ENCODE peak calls at places on chromosomes 2 and 18, in six cellular contexts. One of them, this sample, is unnamed. For H3K4me1, the result is how much of the 10 kb centered on the place peaks cover.

GRCh38 chr2:54396798-54397197 is 59.3 kb upstream of the SPTBN1 start:
- DNase-seq in uterus: no peak
- DNase-seq in OCI-LY7: no peak
- DNase-seq in PC-3: no peak
- DNase-seq in stomach: no peak
- DNase-seq in prostate gland: no peak
- DNase-seq in this sample: no peak

GRCh38 chr18:63316612-63317555 is 2.7 kb downstream of the BCL2 start:
- DNase-seq in uterus: no peak
- DNase-seq in OCI-LY7: no peak
- DNase-seq in prostate gland: no peak
- DNase-seq in PC-3: peak
- DNase-seq in stomach: no peak
- DNase-seq in this sample: no peak

GRCh38 chr2:99900589-99900988 is 241.8 kb downstream of the AFF3 start:
- DNase-seq in PC-3: no peak
- DNase-seq in uterus: no peak
- DNase-seq in stomach: no peak
- DNase-seq in prostate gland: no peak
- DNase-seq in OCI-LY7: no peak
- DNase-seq in this sample: no peak

GRCh38 chr2:38370664-38371063 is 6.4 kb downstream of the ATL2 start:
- DNase-seq in PC-3: no peak
- DNase-seq in OCI-LY7: no peak
- DNase-seq in stomach: no peak
- DNase-seq in prostate gland: no peak
- DNase-seq in uterus: no peak
- DNase-seq in this sample: no peak

GRCh38 chr2:147659051-147659450 is 185.8 kb upstream of the ACVR2A start:
- DNase-seq in prostate gland: no peak
- DNase-seq in uterus: no peak
- DNase-seq in OCI-LY7: no peak
- DNase-seq in stomach: no peak
- DNase-seq in PC-3: no peak
- DNase-seq in this sample: no peak

GRCh38 chr2:181937473-181937872 is 45.9 kb downstream of the ITPRID2 start:
- DNase-seq in prostate gland: no peak
- DNase-seq in PC-3: peak
- DNase-seq in OCI-LY7: no peak
- DNase-seq in stomach: no peak
- DNase-seq in uterus: no peak
- DNase-seq in this sample: no peak

GRCh38 chr2:234495801-234496441 is 960 bp downstream of the ARL4C start:
- DNase-seq in uterus: no peak
- DNase-seq in OCI-LY7: peak
- DNase-seq in PC-3: peak
- DNase-seq in prostate gland: peak
- DNase-seq in stomach: peak
- DNase-seq in this sample: peak

GRCh38 chr2:185208261-185208660 is 530.3 kb upstream of the FSIP2 start:
- DNase-seq in uterus: no peak
- DNase-seq in stomach: peak
- DNase-seq in prostate gland: no peak
- DNase-seq in OCI-LY7: peak
- DNase-seq in PC-3: peak
- DNase-seq in this sample: peak

GRCh38 chr2:179031731-179032408 is 18.1 kb downstream of the CCDC141 start:
- DNase-seq in prostate gland: no peak
- DNase-seq in stomach: no peak
- DNase-seq in PC-3: peak
- DNase-seq in uterus: no peak
- DNase-seq in OCI-LY7: peak
- DNase-seq in this sample: no peak

GRCh38 chr2:207813221-207813916 is 43.7 kb upstream of the FZD5 start:
- DNase-seq in PC-3: no peak
- DNase-seq in stomach: no peak
- DNase-seq in uterus: no peak
- DNase-seq in OCI-LY7: no peak
- DNase-seq in prostate gland: no peak
- DNase-seq in this sample: no peak

GRCh38 chr2:177161741-177162440 is 50.7 kb upstream of the HNRNPA3 start:
- DNase-seq in PC-3: peak
- DNase-seq in prostate gland: no peak
- DNase-seq in OCI-LY7: peak
- DNase-seq in stomach: no peak
- DNase-seq in uterus: no peak
- DNase-seq in this sample: no peak

GRCh38 chr18:33440384-33441043 is at the start of gene CCDC178:
- DNase-seq in prostate gland: peak
- DNase-seq in PC-3: no peak
- DNase-seq in stomach: peak
- DNase-seq in OCI-LY7: no peak
- DNase-seq in uterus: peak
- DNase-seq in this sample: no peak

GRCh38 chr2:134674687-134675086 is 44.1 kb downstream of the TMEM163 start:
- DNase-seq in OCI-LY7: no peak
- DNase-seq in uterus: no peak
- DNase-seq in PC-3: no peak
- DNase-seq in stomach: no peak
- DNase-seq in prostate gland: no peak
- DNase-seq in this sample: no peak

GRCh38 chr2:135954020-135954628 is 31.3 kb downstream of the DARS1 start:
- DNase-seq in PC-3: no peak
- DNase-seq in OCI-LY7: no peak
- DNase-seq in prostate gland: no peak
- DNase-seq in uterus: no peak
- DNase-seq in stomach: no peak
- DNase-seq in this sample: no peak

GRCh38 chr2:71417300-71418202 is 35.8 kb upstream of the DYSF start:
- DNase-seq in prostate gland: no peak
- DNase-seq in uterus: no peak
- DNase-seq in PC-3: no peak
- DNase-seq in stomach: no peak
- DNase-seq in OCI-LY7: peak
- DNase-seq in this sample: no peak

GRCh38 chr2:97766567-97766966 is 53.2 kb downstream of the ZAP70 start:
- DNase-seq in uterus: no peak
- DNase-seq in OCI-LY7: no peak
- DNase-seq in stomach: peak
- DNase-seq in PC-3: no peak
- DNase-seq in prostate gland: no peak
- DNase-seq in this sample: no peak

GRCh38 chr2:187658952-187659525 is 104.8 kb upstream of the TFPI start:
- DNase-seq in PC-3: peak
- DNase-seq in OCI-LY7: peak
- DNase-seq in stomach: no peak
- DNase-seq in uterus: no peak
- DNase-seq in prostate gland: no peak
- DNase-seq in this sample: no peak

GRCh38 chr2:157903626-157904025 is 27.5 kb upstream of the ACVR1 start:
- DNase-seq in prostate gland: no peak
- DNase-seq in PC-3: no peak
- DNase-seq in stomach: no peak
- DNase-seq in OCI-LY7: no peak
- DNase-seq in uterus: no peak
- DNase-seq in this sample: no peak

GRCh38 chr18:62881509-62882016 is 166.2 kb downstream of the PHLPP1 start:
- DNase-seq in OCI-LY7: no peak
- DNase-seq in prostate gland: no peak
- DNase-seq in uterus: no peak
- DNase-seq in stomach: no peak
- DNase-seq in PC-3: peak
- DNase-seq in this sample: no peak

GRCh38 chr2:24493713-24494112 is 2.7 kb downstream of the NCOA1 start:
- DNase-seq in stomach: no peak
- DNase-seq in PC-3: no peak
- DNase-seq in uterus: no peak
- DNase-seq in OCI-LY7: no peak
- DNase-seq in prostate gland: no peak
- DNase-seq in this sample: no peak

GRCh38 chr2:24490674-24491625 is at the start of gene NCOA1:
- DNase-seq in OCI-LY7: peak
- DNase-seq in PC-3: peak
- DNase-seq in uterus: peak
- DNase-seq in prostate gland: peak
- DNase-seq in stomach: peak
- DNase-seq in this sample: peak

GRCh38 chr2:24489942-24490673 is 946 bp upstream of the NCOA1 start:
- DNase-seq in prostate gland: peak
- DNase-seq in stomach: no peak
- DNase-seq in uterus: no peak
- DNase-seq in PC-3: peak
- DNase-seq in OCI-LY7: no peak
- DNase-seq in this sample: no peak

GRCh38 chr2:24492283-24493272 is 1.5 kb downstream of the NCOA1 start:
- DNase-seq in stomach: no peak
- DNase-seq in PC-3: peak
- DNase-seq in uterus: no peak
- DNase-seq in prostate gland: peak
- DNase-seq in OCI-LY7: no peak
- DNase-seq in this sample: no peak

GRCh38 chr2:24491626-24492282 is 700 bp downstream of the NCOA1 start:
- DNase-seq in stomach: peak
- DNase-seq in prostate gland: peak
- DNase-seq in uterus: peak
- DNase-seq in PC-3: peak
- DNase-seq in OCI-LY7: peak
- DNase-seq in this sample: peak
- H3K4me3 ChIP-seq in stomach: peak
- H3K4me3 ChIP-seq in prostate gland: peak
- H3K4me3 ChIP-seq in uterus: peak
- H3K4me3 ChIP-seq in PC-3: peak
- H3K4me3 ChIP-seq in OCI-LY7: peak
- H3K4me3 ChIP-seq in this sample: peak

GRCh38 chr2:26767894-26768487 is 3.9 kb downstream of the SLC35F6 start:
- DNase-seq in PC-3: no peak
- DNase-seq in stomach: peak
- DNase-seq in prostate gland: peak
- DNase-seq in uterus: no peak
- DNase-seq in OCI-LY7: no peak
- DNase-seq in this sample: no peak

GRCh38 chr2:26764906-26765305 is 822 bp downstream of the SLC35F6 start:
- DNase-seq in OCI-LY7: no peak
- DNase-seq in stomach: no peak
- DNase-seq in PC-3: no peak
- DNase-seq in uterus: no peak
- DNase-seq in prostate gland: no peak
- DNase-seq in this sample: no peak

GRCh38 chr2:26765475-26766200 is 1.6 kb downstream of the SLC35F6 start:
- DNase-seq in OCI-LY7: no peak
- DNase-seq in uterus: no peak
- DNase-seq in stomach: no peak
- DNase-seq in prostate gland: no peak
- DNase-seq in PC-3: peak
- DNase-seq in this sample: no peak

GRCh38 chr2:26768759-26769500 is 4.8 kb downstream of the SLC35F6 start:
- DNase-seq in PC-3: no peak
- DNase-seq in prostate gland: peak
- DNase-seq in uterus: peak
- DNase-seq in stomach: peak
- DNase-seq in OCI-LY7: no peak
- DNase-seq in this sample: no peak

DNA sequence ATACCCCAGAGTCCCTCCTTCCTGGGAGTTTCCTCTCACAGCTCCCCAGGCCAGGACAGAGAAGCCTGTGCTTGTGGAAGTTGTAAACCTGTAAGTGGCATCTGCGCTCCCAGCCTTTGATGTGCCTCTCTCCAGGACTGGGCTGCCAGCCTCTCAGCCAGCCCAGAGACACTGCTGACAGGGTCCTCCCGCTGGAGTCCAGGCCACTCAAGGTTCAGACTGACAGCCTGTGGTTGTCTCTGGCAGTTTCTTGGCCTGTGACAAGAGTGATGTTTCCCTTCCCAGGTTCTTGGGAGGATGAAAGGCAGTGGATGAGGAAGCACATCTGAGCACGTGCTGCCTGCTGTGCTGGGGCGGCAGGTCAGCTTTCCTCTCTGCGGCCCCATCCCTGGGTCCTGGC is 3.0 kb downstream of the SLC35F6 start:
- DNase-seq in uterus: no peak
- DNase-seq in OCI-LY7: no peak
- DNase-seq in PC-3: no peak
- DNase-seq in stomach: no peak
- DNase-seq in prostate gland: no peak
- DNase-seq in this sample: no peak
- H3K4me1 ChIP-seq in uterus: under half
- H3K4me1 ChIP-seq in OCI-LY7: under half
- H3K4me1 ChIP-seq in PC-3: under half
- H3K4me1 ChIP-seq in stomach: half or more
- H3K4me1 ChIP-seq in prostate gland: under half
- H3K4me1 ChIP-seq in this sample: under half

GRCh38 chr2:44320832-44321231 is 40.5 kb downstream of the PREPL start:
- DNase-seq in uterus: no peak
- DNase-seq in OCI-LY7: no peak
- DNase-seq in stomach: no peak
- DNase-seq in PC-3: no peak
- DNase-seq in prostate gland: no peak
- DNase-seq in this sample: no peak

GRCh38 chr2:44321360-44321759 is 39.9 kb downstream of the PREPL start:
- DNase-seq in stomach: no peak
- DNase-seq in uterus: no peak
- DNase-seq in OCI-LY7: no peak
- DNase-seq in PC-3: no peak
- DNase-seq in prostate gland: no peak
- DNase-seq in this sample: no peak

GRCh38 chr2:44326548-44327269 is 34.6 kb downstream of the PREPL start:
- DNase-seq in OCI-LY7: no peak
- DNase-seq in prostate gland: no peak
- DNase-seq in PC-3: no peak
- DNase-seq in stomach: no peak
- DNase-seq in uterus: no peak
- DNase-seq in this sample: no peak

GRCh38 chr2:44325897-44326296 is 35.4 kb downstream of the PREPL start:
- DNase-seq in stomach: no peak
- DNase-seq in prostate gland: no peak
- DNase-seq in PC-3: no peak
- DNase-seq in uterus: no peak
- DNase-seq in OCI-LY7: no peak
- DNase-seq in this sample: no peak

DNA sequence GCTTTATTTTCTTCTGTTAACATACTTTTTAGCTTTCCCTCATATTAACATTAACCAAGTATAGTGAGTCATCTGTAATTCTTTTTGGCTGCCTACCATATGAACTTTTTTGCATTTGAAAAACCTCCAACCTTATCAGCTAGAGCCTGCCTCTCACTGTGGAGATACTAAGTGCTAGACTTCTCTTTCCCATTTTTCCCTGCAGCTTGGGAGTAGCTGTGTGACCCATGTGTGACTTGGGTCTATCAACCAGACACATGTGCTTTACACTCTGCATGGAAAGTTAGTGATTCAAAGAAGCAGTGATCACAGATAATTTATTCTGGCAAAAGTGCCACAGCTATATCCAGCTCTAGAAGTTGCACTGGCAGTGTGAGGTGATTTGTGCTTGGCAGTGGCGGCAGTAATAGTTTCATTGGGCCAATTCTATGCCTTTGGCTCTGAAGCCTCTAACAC is 36.3 kb downstream of the PREPL start:
- DNase-seq in stomach: no peak
- DNase-seq in OCI-LY7: no peak
- DNase-seq in uterus: no peak
- DNase-seq in prostate gland: no peak
- DNase-seq in PC-3: peak
- DNase-seq in this sample: no peak
- H3K4me3 ChIP-seq in stomach: no peak
- H3K4me3 ChIP-seq in OCI-LY7: no peak
- H3K4me3 ChIP-seq in uterus: no peak
- H3K4me3 ChIP-seq in prostate gland: no peak
- H3K4me3 ChIP-seq in PC-3: no peak
- H3K4me3 ChIP-seq in this sample: no peak

GRCh38 chr18:48941672-48942071 is 9.1 kb downstream of the SMAD7 start:
- DNase-seq in PC-3: no peak
- DNase-seq in stomach: no peak
- DNase-seq in uterus: no peak
- DNase-seq in OCI-LY7: no peak
- DNase-seq in prostate gland: no peak
- DNase-seq in this sample: no peak
- H3K4me1 ChIP-seq in PC-3: under half
- H3K4me1 ChIP-seq in stomach: half or more
- H3K4me1 ChIP-seq in uterus: under half
- H3K4me1 ChIP-seq in OCI-LY7: under half
- H3K4me1 ChIP-seq in prostate gland: half or more
- H3K4me1 ChIP-seq in this sample: under half